ENCODE peak calls at places on chromosomes 1 and 21, in seven cellular contexts. P is ovary, L is glutamatergic neuron, F is ELR, S is stomach, J is cardiac fibroblast, Q is COR-L47. V is an unnamed sample.

GRCh38 chr1:207867136-207868081 is 43.5 kb downstream of the CD34 start:
- DNase-seq in S (peak), L (no peak), Q (no peak), P (peak), F (no peak), J (no peak), V (no peak)

GRCh38 chr1:208077232-208077751 is 166.4 kb upstream of the CD34 start:
- DNase-seq in P (no peak), J (no peak), F (no peak), S (no peak), L (no peak), Q (peak), V (no peak)

GRCh38 chr1:39187276-39188046 is 17.0 kb upstream of the MACF1 start:
- DNase-seq in L (no peak), F (no peak), S (no peak), Q (no peak), P (no peak), J (no peak), V (no peak)

GRCh38 chr1:41412748-41413147 is 51.5 kb downstream of the FOXO6 start:
- DNase-seq in S (no peak), Q (no peak), P (no peak), F (no peak), J (no peak), L (no peak), V (no peak)

GRCh38 chr1:85047472-85048295 is 616 bp downstream of the MCOLN3 start:
- DNase-seq in P (peak), L (no peak), S (no peak), Q (peak), F (no peak), J (no peak), V (peak)

GRCh38 chr1:7670334-7671145 is 100.6 kb upstream of the VAMP3 start:
- DNase-seq in F (no peak), L (no peak), Q (no peak), S (no peak), P (no peak), J (peak), V (no peak)

GRCh38 chr1:43293171-43293570 is 7.6 kb upstream of the TIE1 start:
- DNase-seq in J (no peak), P (no peak), Q (no peak), S (no peak), F (peak), L (no peak), V (no peak)

GRCh38 chr1:39106949-39107740 is 81.0 kb downstream of the NDUFS5 start:
- DNase-seq in P (peak), J (no peak), Q (no peak), F (no peak), L (no peak), S (no peak), V (no peak)

GRCh38 chr1:233081686-233082085 is 131.3 kb downstream of the NTPCR start:
- DNase-seq in L (peak), J (peak), P (no peak), S (no peak), F (peak), Q (no peak), V (no peak)

GRCh38 chr1:212683357-212683722 is 16.3 kb downstream of the BATF3 start:
- DNase-seq in P (no peak), F (no peak), J (no peak), L (no peak), Q (no peak), S (no peak), V (peak)

GRCh38 chr1:54800899-54801759 is at the start of gene TTC22:
- DNase-seq in S (peak), L (no peak), P (peak), J (no peak), Q (no peak), F (peak), V (peak)

GRCh38 chr1:147201276-147201675 is 23.9 kb downstream of the FMO5 start:
- DNase-seq in S (no peak), P (no peak), F (no peak), Q (no peak), J (no peak), L (no peak), V (no peak)

GRCh38 chr21:42784276-42784675 is 95.1 kb downstream of the WDR4 start:
- DNase-seq in P (no peak), F (no peak), J (no peak), S (peak), Q (no peak), L (no peak), V (no peak)

GRCh38 chr1:33096358-33097005 is 15.5 kb downstream of the AZIN2 start:
- DNase-seq in P (peak), S (peak), Q (no peak), L (no peak), J (peak), F (no peak), V (no peak)

V was measured in GM12892.